ENCODE peak calls at places on chromosomes 7 and 10, in five cellular contexts. Q is fibroblast of the conjunctiva, K is substantia nigra, B is glutamatergic neuron, X is LoVo. D is an unnamed sample.

GRCh38 chr7:27167170-27167505 is 1.8 kb upstream of the HOXA9 start:
- DNase-seq in Q (no peak), K (no peak), B (peak), X (peak), D (no peak)

GRCh38 chr10:6200588-6201510 is 1.9 kb upstream of the PFKFB3 start:
- DNase-seq in Q (no peak), K (peak), B (peak), X (no peak), D (no peak)

GRCh38 chr7:20776942-20777341 is 9.7 kb downstream of the SP8 start:
- DNase-seq in Q (no peak), K (no peak), B (no peak), X (no peak), D (no peak)

GRCh38 chr7:131602994-131603372 is 46.6 kb upstream of the PODXL start:
- DNase-seq in Q (no peak), K (no peak), B (no peak), X (no peak), D (no peak)

GRCh38 chr7:1858435-1859265 is 188.6 kb downstream of the ELFN1 start:
- DNase-seq in Q (no peak), K (no peak), B (peak), X (no peak), D (no peak)

GRCh38 chr7:103149808-103150180 is 895 bp upstream of the NAPEPLD start:
- DNase-seq in Q (no peak), K (no peak), B (no peak), X (no peak), D (no peak)

GRCh38 chr10:121681982-121682687 is 83.9 kb upstream of the FGFR2 start:
- DNase-seq in Q (no peak), K (no peak), B (no peak), X (no peak), D (no peak)

GRCh38 chr7:13467111-13467547 is 522.3 kb downstream of the ETV1 start:
- DNase-seq in Q (no peak), K (no peak), B (peak), X (no peak), D (no peak)

GRCh38 chr7:140557069-140557468 is 77.8 kb upstream of the MKRN1 start:
- DNase-seq in Q (no peak), K (no peak), B (no peak), X (no peak), D (no peak)

GRCh38 chr7:99693427-99694200 is 13.8 kb upstream of the CYP3A5 start:
- DNase-seq in Q (no peak), K (no peak), B (no peak), X (peak), D (no peak)

GRCh38 chr7:142177869-142178268 is 66.4 kb downstream of the MGAM2 start:
- DNase-seq in Q (no peak), K (no peak), B (no peak), X (no peak), D (no peak)

GRCh38 chr10:116849271-116850057 is at the start of gene ENO4:
- DNase-seq in Q (peak), K (peak), B (peak), X (peak), D (peak)

GRCh38 chr7:26487780-26488535 is 196.3 kb downstream of the SNX10 start:
- DNase-seq in Q (no peak), K (peak), B (no peak), X (no peak), D (no peak)

GRCh38 chr10:29392376-29393021 is 103.6 kb downstream of the LYZL1 start:
- DNase-seq in Q (no peak), K (peak), B (peak), X (peak), D (peak)

GRCh38 chr7:137287651-137288258 is 55.8 kb downstream of the PTN start:
- DNase-seq in Q (no peak), K (no peak), B (no peak), X (no peak), D (no peak)

GRCh38 chr7:54664235-54665228 is 94.5 kb downstream of the SEC61G start:
- DNase-seq in Q (no peak), K (peak), B (peak), X (peak), D (peak)

GRCh38 chr7:97731736-97732370 is at the start of gene TAC1:
- DNase-seq in Q (peak), K (no peak), B (peak), X (no peak), D (peak)

GRCh38 chr7:82904871-82905270 is 257.8 kb downstream of the PCLO start:
- DNase-seq in Q (no peak), K (peak), B (no peak), X (no peak), D (no peak)

GRCh38 chr7:5646846-5647245 is 134.6 kb downstream of the RNF216 start:
- DNase-seq in Q (peak), K (no peak), B (peak), X (no peak), D (no peak)

GRCh38 chr7:154212861-154213260 is 160.7 kb downstream of the DPP6 start:
- DNase-seq in Q (no peak), K (peak), B (no peak), X (no peak), D (no peak)

GRCh38 chr7:55230014-55230413 is 135.1 kb upstream of the LANCL2 start:
- DNase-seq in Q (no peak), K (no peak), B (no peak), X (no peak), D (no peak)

GRCh38 chr10:79434816-79435215 is 10.6 kb downstream of the ZCCHC24 start:
- DNase-seq in Q (no peak), K (no peak), B (no peak), X (no peak), D (no peak)

GRCh38 chr10:109343293-109343692 is 580.0 kb downstream of the XPNPEP1 start:
- DNase-seq in Q (no peak), K (no peak), B (no peak), X (no peak), D (no peak)

GRCh38 chr10:132449826-132450211 is 52.8 kb downstream of the PWWP2B start:
- DNase-seq in Q (no peak), K (no peak), B (peak), X (no peak), D (no peak)

GRCh38 chr7:128215281-128215680 is 25.8 kb upstream of the LEP start:
- DNase-seq in Q (peak), K (no peak), B (no peak), X (no peak), D (no peak)

GRCh38 chr7:47422631-47423030 is 159.3 kb downstream of the TNS3 start:
- DNase-seq in Q (no peak), K (no peak), B (no peak), X (no peak), D (no peak)

GRCh38 chr7:35697414-35698175 is 2.7 kb upstream of the HERPUD2 start:
- DNase-seq in Q (no peak), K (no peak), B (no peak), X (peak), D (no peak)